ENCODE peak calls at places on chromosome 10, in five cellular contexts. One of them, this sample, is unnamed.

GRCh38 chr10:125028291-125028867 is 86.5 kb downstream of the ZRANB1 start:
- DNase-seq in hypothalamus: no peak
- DNase-seq in C1 segment of cervical spinal cord: no peak
- DNase-seq in astrocyte: peak
- DNase-seq in HuH-7: no peak
- DNase-seq in this sample: no peak

GRCh38 chr10:127148933-127149220 is 47.5 kb downstream of the INSYN2A start:
- DNase-seq in astrocyte: peak
- DNase-seq in HuH-7: no peak
- DNase-seq in C1 segment of cervical spinal cord: no peak
- DNase-seq in hypothalamus: no peak
- DNase-seq in this sample: peak

GRCh38 chr10:25061711-25062455 is 45.5 kb downstream of the THNSL1 start:
- DNase-seq in hypothalamus: no peak
- DNase-seq in HuH-7: no peak
- DNase-seq in astrocyte: peak
- DNase-seq in C1 segment of cervical spinal cord: no peak
- DNase-seq in this sample: no peak

GRCh38 chr10:11150255-11150731 is 132.6 kb downstream of the CELF2 start:
- DNase-seq in HuH-7: no peak
- DNase-seq in astrocyte: no peak
- DNase-seq in hypothalamus: no peak
- DNase-seq in C1 segment of cervical spinal cord: no peak
- DNase-seq in this sample: no peak

GRCh38 chr10:104893711-104894110 is 252.6 kb downstream of the SORCS3 start:
- DNase-seq in astrocyte: no peak
- DNase-seq in hypothalamus: no peak
- DNase-seq in C1 segment of cervical spinal cord: no peak
- DNase-seq in HuH-7: no peak
- DNase-seq in this sample: no peak

GRCh38 chr10:71512794-71513379 is 116.2 kb downstream of the CDH23 start:
- DNase-seq in hypothalamus: no peak
- DNase-seq in HuH-7: no peak
- DNase-seq in C1 segment of cervical spinal cord: no peak
- DNase-seq in astrocyte: peak
- DNase-seq in this sample: peak

GRCh38 chr10:19204239-19204917 is 155.8 kb downstream of the MALRD1 start:
- DNase-seq in C1 segment of cervical spinal cord: no peak
- DNase-seq in astrocyte: peak
- DNase-seq in HuH-7: no peak
- DNase-seq in hypothalamus: no peak
- DNase-seq in this sample: peak

GRCh38 chr10:130766716-130767115 is 544.8 kb downstream of the TCERG1L start:
- DNase-seq in C1 segment of cervical spinal cord: no peak
- DNase-seq in hypothalamus: no peak
- DNase-seq in astrocyte: no peak
- DNase-seq in HuH-7: no peak
- DNase-seq in this sample: no peak

GRCh38 chr10:101888251-101888949 is 44.8 kb upstream of the KCNIP2 start:
- DNase-seq in hypothalamus: no peak
- DNase-seq in HuH-7: no peak
- DNase-seq in astrocyte: no peak
- DNase-seq in C1 segment of cervical spinal cord: peak
- DNase-seq in this sample: no peak

GRCh38 chr10:44984671-44985101 is 6.1 kb upstream of the DEPP1 start:
- DNase-seq in astrocyte: no peak
- DNase-seq in C1 segment of cervical spinal cord: no peak
- DNase-seq in HuH-7: no peak
- DNase-seq in hypothalamus: no peak
- DNase-seq in this sample: no peak

GRCh38 chr10:115654961-115655360 is 561.8 kb downstream of the ATRNL1 start:
- DNase-seq in astrocyte: peak
- DNase-seq in C1 segment of cervical spinal cord: no peak
- DNase-seq in HuH-7: no peak
- DNase-seq in hypothalamus: no peak
- DNase-seq in this sample: peak

GRCh38 chr10:60175418-60175817 is 214.3 kb downstream of the ANK3 start:
- DNase-seq in HuH-7: no peak
- DNase-seq in C1 segment of cervical spinal cord: no peak
- DNase-seq in hypothalamus: no peak
- DNase-seq in astrocyte: peak
- DNase-seq in this sample: no peak

GRCh38 chr10:109899578-109900355 is 23.5 kb downstream of the XPNPEP1 start:
- DNase-seq in HuH-7: no peak
- DNase-seq in C1 segment of cervical spinal cord: no peak
- DNase-seq in astrocyte: peak
- DNase-seq in hypothalamus: no peak
- DNase-seq in this sample: no peak

GRCh38 chr10:100993986-100994708 is 5.5 kb upstream of the LZTS2 start:
- DNase-seq in C1 segment of cervical spinal cord: peak
- DNase-seq in HuH-7: peak
- DNase-seq in hypothalamus: no peak
- DNase-seq in astrocyte: no peak
- DNase-seq in this sample: peak

GRCh38 chr10:46254007-46254383 is 32.8 kb upstream of the ANTXRL start:
- DNase-seq in hypothalamus: no peak
- DNase-seq in C1 segment of cervical spinal cord: no peak
- DNase-seq in astrocyte: no peak
- DNase-seq in HuH-7: no peak
- DNase-seq in this sample: no peak

GRCh38 chr10:94294168-94294567 is 68.6 kb downstream of the NOC3L start:
- DNase-seq in hypothalamus: no peak
- DNase-seq in C1 segment of cervical spinal cord: no peak
- DNase-seq in HuH-7: no peak
- DNase-seq in astrocyte: no peak
- DNase-seq in this sample: no peak

GRCh38 chr10:106515206-106515790 is 649.2 kb downstream of the SORCS1 start:
- DNase-seq in hypothalamus: no peak
- DNase-seq in astrocyte: peak
- DNase-seq in HuH-7: no peak
- DNase-seq in C1 segment of cervical spinal cord: no peak
- DNase-seq in this sample: no peak

GRCh38 chr10:101053516-101053915 is 8.3 kb upstream of the KAZALD1 start:
- DNase-seq in hypothalamus: no peak
- DNase-seq in astrocyte: no peak
- DNase-seq in C1 segment of cervical spinal cord: no peak
- DNase-seq in HuH-7: no peak
- DNase-seq in this sample: no peak

GRCh38 chr10:98223874-98224273 is 44.1 kb downstream of the LOXL4 start:
- DNase-seq in astrocyte: no peak
- DNase-seq in C1 segment of cervical spinal cord: no peak
- DNase-seq in HuH-7: no peak
- DNase-seq in hypothalamus: no peak
- DNase-seq in this sample: no peak

GRCh38 chr10:36499696-36500095 is 625.7 kb upstream of the ANKRD30A start:
- DNase-seq in HuH-7: no peak
- DNase-seq in hypothalamus: no peak
- DNase-seq in C1 segment of cervical spinal cord: no peak
- DNase-seq in astrocyte: peak
- DNase-seq in this sample: no peak

GRCh38 chr10:15136129-15136726 is 32.3 kb downstream of the NMT2 start:
- DNase-seq in astrocyte: no peak
- DNase-seq in HuH-7: no peak
- DNase-seq in C1 segment of cervical spinal cord: no peak
- DNase-seq in hypothalamus: no peak
- DNase-seq in this sample: no peak

GRCh38 chr10:78630944-78631838 is 437.6 kb upstream of the ZMIZ1 start:
- DNase-seq in astrocyte: peak
- DNase-seq in HuH-7: no peak
- DNase-seq in hypothalamus: no peak
- DNase-seq in C1 segment of cervical spinal cord: no peak
- DNase-seq in this sample: no peak

GRCh38 chr10:126242352-126243260 is 145.7 kb downstream of the ADAM12 start:
- DNase-seq in hypothalamus: peak
- DNase-seq in astrocyte: peak
- DNase-seq in HuH-7: no peak
- DNase-seq in C1 segment of cervical spinal cord: peak
- DNase-seq in this sample: peak

GRCh38 chr10:86363184-86363832 is 3.3 kb downstream of the GRID1 start:
- DNase-seq in HuH-7: peak
- DNase-seq in C1 segment of cervical spinal cord: no peak
- DNase-seq in astrocyte: no peak
- DNase-seq in hypothalamus: peak
- DNase-seq in this sample: no peak

GRCh38 chr10:49400365-49400764 is 4.5 kb upstream of the DRGX start:
- DNase-seq in C1 segment of cervical spinal cord: no peak
- DNase-seq in astrocyte: no peak
- DNase-seq in hypothalamus: no peak
- DNase-seq in HuH-7: no peak
- DNase-seq in this sample: no peak

GRCh38 chr10:35126062-35126529 is 550 bp upstream of the CREM start:
- DNase-seq in astrocyte: no peak
- DNase-seq in hypothalamus: no peak
- DNase-seq in C1 segment of cervical spinal cord: no peak
- DNase-seq in HuH-7: peak
- DNase-seq in this sample: no peak

GRCh38 chr10:86070278-86070677 is 296.3 kb downstream of the GRID1 start:
- DNase-seq in astrocyte: no peak
- DNase-seq in hypothalamus: no peak
- DNase-seq in HuH-7: no peak
- DNase-seq in C1 segment of cervical spinal cord: no peak
- DNase-seq in this sample: no peak

GRCh38 chr10:113691381-113691780 is 11.7 kb downstream of the CASP7 start:
- DNase-seq in astrocyte: no peak
- DNase-seq in C1 segment of cervical spinal cord: no peak
- DNase-seq in HuH-7: no peak
- DNase-seq in hypothalamus: no peak
- DNase-seq in this sample: no peak

GRCh38 chr10:36280396-36280795 is 638.3 kb upstream of the FZD8 start:
- DNase-seq in HuH-7: no peak
- DNase-seq in astrocyte: peak
- DNase-seq in hypothalamus: no peak
- DNase-seq in C1 segment of cervical spinal cord: no peak
- DNase-seq in this sample: peak

GRCh38 chr10:86390337-86391120 is 23.9 kb upstream of the GRID1 start:
- DNase-seq in HuH-7: no peak
- DNase-seq in C1 segment of cervical spinal cord: no peak
- DNase-seq in astrocyte: no peak
- DNase-seq in hypothalamus: no peak
- DNase-seq in this sample: no peak

GRCh38 chr10:133528845-133529575 is 1.8 kb downstream of the CYP2E1 start:
- DNase-seq in hypothalamus: no peak
- DNase-seq in astrocyte: peak
- DNase-seq in C1 segment of cervical spinal cord: no peak
- DNase-seq in HuH-7: no peak
- DNase-seq in this sample: peak

GRCh38 chr10:126397640-126398382 is 9.5 kb upstream of the ADAM12 start:
- DNase-seq in HuH-7: no peak
- DNase-seq in hypothalamus: no peak
- DNase-seq in astrocyte: peak
- DNase-seq in C1 segment of cervical spinal cord: no peak
- DNase-seq in this sample: peak

This sample was measured in brain microvascular endothelial cell.